ENCODE peak calls at places on chromosome 13, in four cellular contexts. One of them, this sample, is unnamed.

GRCh38 chr13:87259479-87260083 is 411.6 kb upstream of the SLITRK5 start:
- DNase-seq in neural crest cell: peak
- DNase-seq in BJ: no peak
- DNase-seq in kidney epithelial cell: no peak
- DNase-seq in this sample: no peak

GRCh38 chr13:113876341-113877148 is 12.7 kb upstream of the GAS6 start:
- DNase-seq in kidney epithelial cell: no peak
- DNase-seq in neural crest cell: no peak
- DNase-seq in BJ: no peak
- DNase-seq in this sample: no peak

GRCh38 chr13:111153977-111154332 is 38.8 kb downstream of the ARHGEF7 start:
- DNase-seq in neural crest cell: no peak
- DNase-seq in BJ: no peak
- DNase-seq in kidney epithelial cell: no peak
- DNase-seq in this sample: no peak

GRCh38 chr13:27137759-27138158 is 33.9 kb downstream of the USP12 start:
- DNase-seq in kidney epithelial cell: no peak
- DNase-seq in neural crest cell: no peak
- DNase-seq in BJ: no peak
- DNase-seq in this sample: no peak

GRCh38 chr13:44302948-44303575 is 70.6 kb upstream of the SERP2 start:
- DNase-seq in neural crest cell: no peak
- DNase-seq in kidney epithelial cell: no peak
- DNase-seq in BJ: no peak
- DNase-seq in this sample: no peak

GRCh38 chr13:30957258-30957943 is 24.9 kb downstream of the TEX26 start:
- DNase-seq in BJ: no peak
- DNase-seq in neural crest cell: no peak
- DNase-seq in kidney epithelial cell: no peak
- DNase-seq in this sample: no peak

GRCh38 chr13:27172495-27172842 is 858 bp upstream of the USP12 start:
- DNase-seq in kidney epithelial cell: no peak
- DNase-seq in neural crest cell: no peak
- DNase-seq in BJ: no peak
- DNase-seq in this sample: no peak

GRCh38 chr13:47337781-47338507 is 441.1 kb upstream of the HTR2A start:
- DNase-seq in kidney epithelial cell: peak
- DNase-seq in BJ: no peak
- DNase-seq in neural crest cell: no peak
- DNase-seq in this sample: peak

GRCh38 chr13:104105418-104106355 is 1039.5 kb upstream of the SLC10A2 start:
- DNase-seq in kidney epithelial cell: no peak
- DNase-seq in BJ: peak
- DNase-seq in neural crest cell: no peak
- DNase-seq in this sample: no peak

GRCh38 chr13:78630509-78630908 is 27.2 kb upstream of the POU4F1 start:
- DNase-seq in BJ: no peak
- DNase-seq in kidney epithelial cell: no peak
- DNase-seq in neural crest cell: no peak
- DNase-seq in this sample: no peak

GRCh38 chr13:106481919-106482318 is 53.5 kb downstream of the EFNB2 start:
- DNase-seq in BJ: no peak
- DNase-seq in kidney epithelial cell: no peak
- DNase-seq in neural crest cell: no peak
- DNase-seq in this sample: no peak

GRCh38 chr13:30404207-30404606 is 18.1 kb upstream of the UBE2L5 start:
- DNase-seq in kidney epithelial cell: no peak
- DNase-seq in neural crest cell: no peak
- DNase-seq in BJ: no peak
- DNase-seq in this sample: no peak

GRCh38 chr13:32036762-32037161 is 5.2 kb downstream of the FRY start:
- DNase-seq in neural crest cell: no peak
- DNase-seq in BJ: no peak
- DNase-seq in kidney epithelial cell: no peak
- DNase-seq in this sample: no peak

GRCh38 chr13:30312859-30313258 is 5.5 kb upstream of the KATNAL1 start:
- DNase-seq in BJ: no peak
- DNase-seq in kidney epithelial cell: no peak
- DNase-seq in neural crest cell: no peak
- DNase-seq in this sample: no peak

GRCh38 chr13:22138947-22139346 is 468.1 kb downstream of the FGF9 start:
- DNase-seq in neural crest cell: no peak
- DNase-seq in BJ: no peak
- DNase-seq in kidney epithelial cell: no peak
- DNase-seq in this sample: no peak

GRCh38 chr13:48530833-48531232 is 2.0 kb downstream of the RCBTB2 start:
- DNase-seq in neural crest cell: no peak
- DNase-seq in BJ: no peak
- DNase-seq in kidney epithelial cell: no peak
- DNase-seq in this sample: no peak

GRCh38 chr13:35979378-35979911 is 151.7 kb downstream of the DCLK1 start:
- DNase-seq in neural crest cell: no peak
- DNase-seq in kidney epithelial cell: no peak
- DNase-seq in BJ: peak
- DNase-seq in this sample: peak

GRCh38 chr13:94800423-94800822 is 88.1 kb upstream of the SOX21 start:
- DNase-seq in kidney epithelial cell: no peak
- DNase-seq in neural crest cell: no peak
- DNase-seq in BJ: no peak
- DNase-seq in this sample: peak

GRCh38 chr13:44903596-44903995 is 85.7 kb downstream of the NUFIP1 start:
- DNase-seq in kidney epithelial cell: no peak
- DNase-seq in BJ: peak
- DNase-seq in neural crest cell: no peak
- DNase-seq in this sample: peak

GRCh38 chr13:30730526-30730925 is 4.8 kb upstream of the ALOX5AP start:
- DNase-seq in kidney epithelial cell: no peak
- DNase-seq in BJ: no peak
- DNase-seq in neural crest cell: peak
- DNase-seq in this sample: no peak

GRCh38 chr13:84684804-84685203 is 802.5 kb upstream of the SLITRK1 start:
- DNase-seq in BJ: no peak
- DNase-seq in kidney epithelial cell: no peak
- DNase-seq in neural crest cell: no peak
- DNase-seq in this sample: no peak

GRCh38 chr13:79647518-79647917 is 166.6 kb downstream of the NDFIP2 start:
- DNase-seq in BJ: no peak
- DNase-seq in kidney epithelial cell: peak
- DNase-seq in neural crest cell: no peak
- DNase-seq in this sample: no peak

GRCh38 chr13:22893149-22893548 is 287.6 kb upstream of the SGCG start:
- DNase-seq in BJ: no peak
- DNase-seq in kidney epithelial cell: no peak
- DNase-seq in neural crest cell: no peak
- DNase-seq in this sample: no peak

GRCh38 chr13:32150239-32150638 is 118.7 kb downstream of the FRY start:
- DNase-seq in neural crest cell: no peak
- DNase-seq in BJ: no peak
- DNase-seq in kidney epithelial cell: no peak
- DNase-seq in this sample: no peak

GRCh38 chr13:23488442-23488841 is 54.9 kb upstream of the SACS start:
- DNase-seq in neural crest cell: no peak
- DNase-seq in kidney epithelial cell: no peak
- DNase-seq in BJ: no peak
- DNase-seq in this sample: no peak

GRCh38 chr13:65946387-65946786 is 1283.7 kb downstream of the PCDH9 start:
- DNase-seq in BJ: no peak
- DNase-seq in neural crest cell: no peak
- DNase-seq in kidney epithelial cell: no peak
- DNase-seq in this sample: no peak

GRCh38 chr13:48580185-48580803 is 47.4 kb upstream of the RCBTB2 start:
- DNase-seq in BJ: peak
- DNase-seq in kidney epithelial cell: no peak
- DNase-seq in neural crest cell: peak
- DNase-seq in this sample: no peak

GRCh38 chr13:88590574-88590973 is 919.4 kb downstream of the SLITRK5 start:
- DNase-seq in neural crest cell: no peak
- DNase-seq in BJ: no peak
- DNase-seq in kidney epithelial cell: no peak
- DNase-seq in this sample: no peak

GRCh38 chr13:36912369-36912768 is 7.7 kb downstream of the SMAD9 start:
- DNase-seq in BJ: no peak
- DNase-seq in neural crest cell: no peak
- DNase-seq in kidney epithelial cell: no peak
- DNase-seq in this sample: no peak

GRCh38 chr13:53144826-53145225 is 116.2 kb downstream of the OLFM4 start:
- DNase-seq in kidney epithelial cell: no peak
- DNase-seq in BJ: no peak
- DNase-seq in neural crest cell: no peak
- DNase-seq in this sample: no peak

GRCh38 chr13:61350351-61350750 is 65.3 kb downstream of the PCDH20 start:
- DNase-seq in kidney epithelial cell: peak
- DNase-seq in neural crest cell: no peak
- DNase-seq in BJ: no peak
- DNase-seq in this sample: no peak

GRCh38 chr13:113192902-113193301 is 15.6 kb downstream of the PCID2 start:
- DNase-seq in neural crest cell: no peak
- DNase-seq in kidney epithelial cell: no peak
- DNase-seq in BJ: peak
- DNase-seq in this sample: peak

GRCh38 chr13:51869921-51870320 is 8.2 kb downstream of the CCDC70 start:
- DNase-seq in BJ: no peak
- DNase-seq in kidney epithelial cell: no peak
- DNase-seq in neural crest cell: no peak
- DNase-seq in this sample: no peak
- TF ChIP-seq CTCF in BJ: no peak
- TF ChIP-seq CTCF in kidney epithelial cell: no peak
- TF ChIP-seq CTCF in neural crest cell: no peak
- TF ChIP-seq CTCF in this sample: no peak

GRCh38 chr13:51432576-51432975 is 20.3 kb downstream of the INTS6 start:
- DNase-seq in BJ: no peak
- DNase-seq in kidney epithelial cell: no peak
- DNase-seq in neural crest cell: no peak
- DNase-seq in this sample: no peak

GRCh38 chr13:51437550-51438127 is 15.2 kb downstream of the INTS6 start:
- DNase-seq in neural crest cell: no peak
- DNase-seq in kidney epithelial cell: no peak
- DNase-seq in BJ: no peak
- DNase-seq in this sample: no peak

DNA sequence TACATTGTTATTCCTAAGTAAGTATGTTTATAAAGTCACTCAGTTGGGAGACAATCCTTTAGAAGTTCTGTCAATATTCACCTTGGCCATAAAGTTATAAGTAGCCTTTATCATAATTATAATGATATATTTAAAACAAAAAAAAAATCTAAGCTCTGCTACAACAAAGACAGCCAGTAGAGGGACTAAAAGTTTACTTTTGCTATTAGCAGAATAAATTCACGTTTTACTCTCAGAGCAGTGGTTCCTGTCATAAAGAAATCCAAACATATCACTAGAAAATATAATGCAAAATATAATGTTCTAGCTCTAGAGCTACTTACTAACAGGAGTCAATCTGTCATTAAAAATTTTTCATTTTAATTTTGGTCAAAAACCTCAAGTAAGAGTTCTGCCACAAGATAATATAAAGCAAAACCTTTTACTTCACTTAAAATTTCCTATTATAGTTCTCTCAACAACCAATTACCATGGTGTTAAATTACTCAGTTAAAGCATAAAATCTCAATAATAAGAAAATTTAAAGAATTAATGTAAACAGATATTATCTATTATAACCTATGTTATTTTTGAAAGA is 17.7 kb downstream of the INTS6 start:
- DNase-seq in neural crest cell: no peak
- DNase-seq in kidney epithelial cell: no peak
- DNase-seq in BJ: no peak
- DNase-seq in this sample: no peak
- TF ChIP-seq CTCF in neural crest cell: peak
- TF ChIP-seq CTCF in kidney epithelial cell: peak
- TF ChIP-seq CTCF in BJ: peak
- TF ChIP-seq CTCF in this sample: peak

DNA sequence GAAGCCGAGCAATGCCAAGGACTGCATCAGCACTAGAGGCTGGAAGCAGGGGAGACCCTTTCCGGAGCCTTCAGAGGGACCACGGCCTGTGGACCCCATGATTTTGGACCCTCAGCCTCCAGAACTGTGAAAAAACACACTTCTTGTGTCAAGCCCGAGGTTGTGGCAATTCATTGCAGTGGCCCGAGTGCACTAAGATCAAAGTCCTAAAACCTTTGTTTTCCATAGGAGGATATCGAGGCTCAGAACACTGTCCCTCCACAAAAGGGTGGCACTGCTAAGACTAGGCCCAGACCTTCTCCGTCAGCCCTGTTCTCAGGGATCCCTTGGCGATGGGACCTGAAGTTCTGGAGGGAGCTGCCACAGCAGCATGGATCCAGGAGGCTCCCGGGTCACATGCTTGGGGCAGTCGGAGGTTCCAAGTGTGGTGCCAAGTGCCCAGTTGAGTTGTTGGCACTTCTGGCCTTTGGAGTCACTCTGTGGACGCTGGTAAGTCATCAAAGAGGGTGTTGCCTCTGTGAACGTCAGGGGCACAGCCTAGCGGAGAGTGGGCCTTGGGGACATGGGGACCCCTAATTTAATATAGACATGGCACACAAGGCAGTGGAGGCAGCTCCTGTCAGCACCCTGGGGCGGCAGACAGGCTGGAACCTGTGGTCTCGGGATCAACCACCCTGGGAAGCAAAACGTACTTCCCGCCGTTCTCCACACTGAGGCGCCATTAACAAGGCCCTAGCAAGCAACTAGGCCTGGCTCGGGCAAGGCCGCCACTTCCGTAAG is 199.2 kb downstream of the COL4A1 start:
- DNase-seq in BJ: no peak
- DNase-seq in neural crest cell: no peak
- DNase-seq in kidney epithelial cell: no peak
- DNase-seq in this sample: no peak
- TF ChIP-seq CTCF in BJ: peak
- TF ChIP-seq CTCF in neural crest cell: no peak
- TF ChIP-seq CTCF in kidney epithelial cell: peak
- TF ChIP-seq CTCF in this sample: no peak

DNA sequence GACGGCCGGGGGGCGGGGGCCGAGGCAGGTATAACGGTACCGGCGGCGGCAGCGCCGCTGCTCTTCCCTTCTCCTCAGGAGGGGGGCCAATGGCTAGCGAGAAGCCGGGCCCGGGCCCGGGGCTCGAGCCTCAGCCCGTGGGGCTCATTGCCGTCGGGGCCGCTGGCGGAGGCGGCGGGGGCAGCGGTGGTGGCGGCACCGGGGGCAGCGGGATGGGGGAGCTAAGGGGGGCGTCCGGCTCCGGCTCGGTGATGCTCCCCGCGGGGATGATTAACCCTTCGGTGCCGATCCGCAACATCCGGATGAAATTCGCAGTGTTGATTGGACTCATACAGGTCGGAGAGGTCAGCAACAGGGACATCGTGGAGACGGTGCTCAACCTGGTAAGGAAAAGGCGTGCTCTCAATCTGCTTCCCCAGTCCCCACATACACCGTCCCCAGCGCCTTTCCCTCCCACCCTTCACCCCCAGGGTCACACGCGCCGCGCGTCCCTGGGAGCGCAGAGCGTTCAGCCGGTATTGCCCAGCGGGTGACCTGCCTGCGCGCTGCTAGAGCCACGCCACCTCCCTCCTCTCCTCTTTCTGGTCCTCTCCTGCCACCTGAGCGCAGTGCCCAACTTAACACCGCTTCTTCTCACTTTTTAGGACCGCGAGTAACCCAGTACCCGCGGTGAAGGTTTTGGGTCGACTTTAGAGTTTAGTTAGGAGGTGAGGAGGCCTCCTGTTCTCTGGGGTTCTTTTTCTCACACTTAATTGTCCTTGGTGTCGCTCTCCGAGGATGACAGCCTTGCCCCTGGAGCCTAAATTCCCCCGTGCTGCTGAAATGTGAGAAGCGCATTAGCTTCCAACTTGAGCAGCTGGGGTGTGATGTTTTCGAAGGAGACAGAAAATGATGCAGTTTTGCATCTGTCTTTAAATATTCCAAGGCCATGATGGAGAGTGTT is 933 bp downstream of the NBEA start:
- DNase-seq in neural crest cell: peak
- DNase-seq in kidney epithelial cell: no peak
- DNase-seq in BJ: no peak
- DNase-seq in this sample: no peak
- TF ChIP-seq CTCF in neural crest cell: no peak
- TF ChIP-seq CTCF in kidney epithelial cell: no peak
- TF ChIP-seq CTCF in BJ: no peak
- TF ChIP-seq CTCF in this sample: no peak